ENCODE peak calls at places on chromosome 20, in eight cellular contexts. One of them, this sample, is unnamed.

GRCh38 chr20:46205349-46205748 is 87.2 kb downstream of the CD40 start:
- DNase-seq in IMR-90: no peak
- DNase-seq in endodermal cell: no peak
- DNase-seq in hepatocyte: no peak
- DNase-seq in uterus: no peak
- DNase-seq in heart right ventricle: no peak
- DNase-seq in Peyer's patch: no peak
- DNase-seq in psoas muscle: no peak
- DNase-seq in this sample: no peak

GRCh38 chr20:40766790-40767529 is 77.9 kb upstream of the MAFB start:
- DNase-seq in endodermal cell: peak
- DNase-seq in psoas muscle: no peak
- DNase-seq in heart right ventricle: no peak
- DNase-seq in hepatocyte: no peak
- DNase-seq in uterus: no peak
- DNase-seq in IMR-90: no peak
- DNase-seq in Peyer's patch: no peak
- DNase-seq in this sample: no peak

GRCh38 chr20:31908016-31908415 is 37.6 kb downstream of the TTLL9 start:
- DNase-seq in psoas muscle: no peak
- DNase-seq in uterus: no peak
- DNase-seq in Peyer's patch: no peak
- DNase-seq in IMR-90: no peak
- DNase-seq in hepatocyte: no peak
- DNase-seq in endodermal cell: peak
- DNase-seq in heart right ventricle: no peak
- DNase-seq in this sample: no peak

GRCh38 chr20:10671850-10672578 is 1.8 kb downstream of the JAG1 start:
- DNase-seq in hepatocyte: peak
- DNase-seq in endodermal cell: peak
- DNase-seq in IMR-90: peak
- DNase-seq in Peyer's patch: no peak
- DNase-seq in psoas muscle: peak
- DNase-seq in heart right ventricle: peak
- DNase-seq in uterus: peak
- DNase-seq in this sample: no peak

GRCh38 chr20:46559685-46560440 is 9.4 kb upstream of the OCSTAMP start:
- DNase-seq in hepatocyte: no peak
- DNase-seq in endodermal cell: no peak
- DNase-seq in Peyer's patch: no peak
- DNase-seq in psoas muscle: no peak
- DNase-seq in heart right ventricle: no peak
- DNase-seq in IMR-90: no peak
- DNase-seq in uterus: no peak
- DNase-seq in this sample: no peak

GRCh38 chr20:60381643-60382400 is 423.6 kb downstream of the CDH26 start:
- DNase-seq in Peyer's patch: no peak
- DNase-seq in heart right ventricle: no peak
- DNase-seq in endodermal cell: no peak
- DNase-seq in hepatocyte: no peak
- DNase-seq in uterus: no peak
- DNase-seq in psoas muscle: no peak
- DNase-seq in IMR-90: no peak
- DNase-seq in this sample: peak

GRCh38 chr20:10925767-10926166 is 252.0 kb upstream of the JAG1 start:
- DNase-seq in hepatocyte: no peak
- DNase-seq in uterus: no peak
- DNase-seq in Peyer's patch: no peak
- DNase-seq in psoas muscle: no peak
- DNase-seq in IMR-90: peak
- DNase-seq in heart right ventricle: no peak
- DNase-seq in endodermal cell: no peak
- DNase-seq in this sample: no peak

GRCh38 chr20:11549172-11550117 is 368.2 kb upstream of the BTBD3 start:
- DNase-seq in psoas muscle: no peak
- DNase-seq in hepatocyte: no peak
- DNase-seq in Peyer's patch: no peak
- DNase-seq in endodermal cell: no peak
- DNase-seq in IMR-90: no peak
- DNase-seq in heart right ventricle: no peak
- DNase-seq in uterus: no peak
- DNase-seq in this sample: no peak

GRCh38 chr20:45322952-45323383 is 14.9 kb upstream of the MATN4 start:
- DNase-seq in endodermal cell: no peak
- DNase-seq in IMR-90: peak
- DNase-seq in heart right ventricle: no peak
- DNase-seq in psoas muscle: peak
- DNase-seq in Peyer's patch: peak
- DNase-seq in uterus: no peak
- DNase-seq in hepatocyte: peak
- DNase-seq in this sample: peak

GRCh38 chr20:31542201-31542842 is 28.1 kb downstream of the HM13 start:
- DNase-seq in uterus: no peak
- DNase-seq in Peyer's patch: no peak
- DNase-seq in IMR-90: no peak
- DNase-seq in psoas muscle: no peak
- DNase-seq in hepatocyte: no peak
- DNase-seq in heart right ventricle: no peak
- DNase-seq in endodermal cell: no peak
- DNase-seq in this sample: peak

GRCh38 chr20:24535956-24536730 is 66.7 kb downstream of the SYNDIG1 start:
- DNase-seq in psoas muscle: no peak
- DNase-seq in heart right ventricle: no peak
- DNase-seq in Peyer's patch: no peak
- DNase-seq in IMR-90: no peak
- DNase-seq in uterus: no peak
- DNase-seq in endodermal cell: no peak
- DNase-seq in hepatocyte: no peak
- DNase-seq in this sample: no peak

DNA sequence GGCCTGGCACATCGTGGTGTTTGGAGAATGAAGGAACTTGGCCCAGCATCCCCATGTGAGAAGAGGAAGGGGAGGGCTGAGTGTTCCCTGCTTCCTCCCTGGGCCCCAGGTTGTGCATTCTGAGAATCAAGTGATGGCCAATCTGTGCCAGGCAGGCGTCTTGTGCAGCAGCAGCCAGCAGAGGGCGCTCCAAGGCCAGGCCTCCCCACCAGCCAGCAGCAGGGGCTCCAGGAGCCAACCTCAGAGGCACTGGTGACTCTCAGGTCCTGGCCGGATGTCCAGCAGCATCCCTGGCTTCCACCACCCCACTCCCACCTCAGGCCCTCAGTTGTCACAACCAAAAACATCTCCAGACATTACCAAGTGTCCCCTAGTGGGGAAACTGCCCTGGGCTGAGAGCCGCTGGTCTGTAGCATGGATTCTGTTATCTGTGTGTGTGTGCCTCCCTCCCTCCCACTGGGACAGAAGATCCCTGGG is 192.0 kb downstream of the PREX1 start:
- DNase-seq in uterus: no peak
- DNase-seq in Peyer's patch: peak
- DNase-seq in hepatocyte: peak
- DNase-seq in endodermal cell: peak
- DNase-seq in psoas muscle: peak
- DNase-seq in IMR-90: peak
- DNase-seq in heart right ventricle: peak
- DNase-seq in this sample: no peak
- TF ChIP-seq CTCF in uterus: no peak
- TF ChIP-seq CTCF in Peyer's patch: peak
- TF ChIP-seq CTCF in hepatocyte: peak
- TF ChIP-seq CTCF in endodermal cell: peak
- TF ChIP-seq CTCF in psoas muscle: peak
- TF ChIP-seq CTCF in IMR-90: peak
- TF ChIP-seq CTCF in heart right ventricle: peak
- TF ChIP-seq CTCF in this sample: peak

GRCh38 chr20:63829598-63829942 is 1.5 kb downstream of the ZBTB46 start:
- DNase-seq in IMR-90: no peak
- DNase-seq in Peyer's patch: no peak
- DNase-seq in uterus: no peak
- DNase-seq in endodermal cell: no peak
- DNase-seq in heart right ventricle: no peak
- DNase-seq in psoas muscle: no peak
- DNase-seq in hepatocyte: no peak
- DNase-seq in this sample: no peak

GRCh38 chr20:63828951-63829350 is 2.1 kb downstream of the ZBTB46 start:
- DNase-seq in endodermal cell: no peak
- DNase-seq in uterus: no peak
- DNase-seq in heart right ventricle: no peak
- DNase-seq in Peyer's patch: no peak
- DNase-seq in IMR-90: no peak
- DNase-seq in psoas muscle: no peak
- DNase-seq in hepatocyte: no peak
- DNase-seq in this sample: no peak

GRCh38 chr20:63830821-63831593 is at the start of gene ZBTB46:
- DNase-seq in Peyer's patch: no peak
- DNase-seq in heart right ventricle: peak
- DNase-seq in IMR-90: peak
- DNase-seq in endodermal cell: peak
- DNase-seq in hepatocyte: peak
- DNase-seq in uterus: peak
- DNase-seq in psoas muscle: peak
- DNase-seq in this sample: no peak

GRCh38 chr20:63828545-63828944 is 2.5 kb downstream of the ZBTB46 start:
- DNase-seq in uterus: no peak
- DNase-seq in IMR-90: no peak
- DNase-seq in hepatocyte: no peak
- DNase-seq in Peyer's patch: no peak
- DNase-seq in endodermal cell: no peak
- DNase-seq in psoas muscle: no peak
- DNase-seq in heart right ventricle: no peak
- DNase-seq in this sample: no peak

DNA sequence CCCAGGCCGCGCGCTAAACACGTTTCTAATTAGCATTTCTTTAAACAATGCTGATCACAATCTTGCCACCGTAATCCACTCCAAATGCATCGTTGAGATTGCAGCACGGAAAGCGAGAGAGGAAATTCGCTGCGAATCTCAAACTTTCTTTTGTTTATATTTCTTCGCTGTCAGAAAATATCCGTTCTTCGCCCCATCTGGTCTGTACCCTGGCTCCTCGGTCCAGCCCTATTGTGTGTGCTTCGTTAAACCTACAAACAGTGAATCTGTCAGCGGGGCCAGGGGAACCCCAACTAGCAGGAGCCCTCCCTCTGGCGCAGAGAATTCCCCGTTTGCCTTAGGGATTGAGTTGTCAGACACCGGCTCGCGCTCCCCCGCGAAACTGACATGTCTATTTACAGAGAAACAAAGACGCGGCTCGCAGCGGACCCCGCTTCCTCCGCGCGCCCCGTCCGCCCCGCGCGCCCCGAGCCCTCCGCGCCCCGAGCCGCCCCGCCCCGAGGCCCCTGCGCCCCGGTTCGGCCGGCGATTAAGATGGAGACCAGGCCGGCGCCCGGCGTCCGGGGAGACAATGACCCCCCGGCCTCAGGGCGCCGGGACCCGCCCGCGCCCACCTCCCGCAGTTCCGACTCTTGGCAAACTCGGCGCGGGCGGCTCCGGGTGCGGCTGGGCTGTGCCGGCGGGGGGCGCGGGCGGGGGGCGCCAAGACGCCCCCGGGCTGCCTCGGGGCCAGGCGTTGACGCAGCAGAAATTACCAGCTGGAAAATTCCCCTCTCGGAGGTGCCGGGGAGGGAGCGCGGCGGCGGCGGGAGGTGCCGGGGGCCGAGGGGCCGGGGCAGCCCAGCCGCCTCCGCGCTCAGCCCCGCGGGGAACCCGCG is 882 bp downstream of the ZBTB46 start:
- DNase-seq in hepatocyte: peak
- DNase-seq in heart right ventricle: no peak
- DNase-seq in uterus: peak
- DNase-seq in psoas muscle: no peak
- DNase-seq in IMR-90: peak
- DNase-seq in Peyer's patch: no peak
- DNase-seq in endodermal cell: peak
- DNase-seq in this sample: no peak
- H3K27ac ChIP-seq in hepatocyte: no peak
- H3K27ac ChIP-seq in heart right ventricle: peak
- H3K27ac ChIP-seq in uterus: peak
- H3K27ac ChIP-seq in psoas muscle: peak
- H3K27ac ChIP-seq in IMR-90: peak
- H3K27ac ChIP-seq in Peyer's patch: peak
- H3K27ac ChIP-seq in endodermal cell: no peak
- H3K27ac ChIP-seq in this sample: no peak

GRCh38 chr20:62995898-62996595 is 10.7 kb downstream of the BHLHE23 start:
- DNase-seq in heart right ventricle: peak
- DNase-seq in uterus: no peak
- DNase-seq in IMR-90: no peak
- DNase-seq in psoas muscle: no peak
- DNase-seq in endodermal cell: no peak
- DNase-seq in Peyer's patch: no peak
- DNase-seq in hepatocyte: no peak
- DNase-seq in this sample: no peak
- TF ChIP-seq CTCF in heart right ventricle: no peak
- TF ChIP-seq CTCF in uterus: no peak
- TF ChIP-seq CTCF in IMR-90: no peak
- TF ChIP-seq CTCF in psoas muscle: no peak
- TF ChIP-seq CTCF in endodermal cell: no peak
- TF ChIP-seq CTCF in Peyer's patch: no peak
- TF ChIP-seq CTCF in hepatocyte: no peak
- TF ChIP-seq CTCF in this sample: no peak

GRCh38 chr20:4490595-4491280 is 231.0 kb upstream of the PRND start:
- DNase-seq in Peyer's patch: no peak
- DNase-seq in IMR-90: peak
- DNase-seq in hepatocyte: no peak
- DNase-seq in heart right ventricle: no peak
- DNase-seq in psoas muscle: no peak
- DNase-seq in uterus: no peak
- DNase-seq in endodermal cell: no peak
- DNase-seq in this sample: peak

GRCh38 chr20:4493386-4493785 is 228.3 kb upstream of the PRND start:
- DNase-seq in psoas muscle: no peak
- DNase-seq in IMR-90: no peak
- DNase-seq in uterus: no peak
- DNase-seq in endodermal cell: no peak
- DNase-seq in hepatocyte: no peak
- DNase-seq in Peyer's patch: no peak
- DNase-seq in heart right ventricle: no peak
- DNase-seq in this sample: no peak

GRCh38 chr20:4488407-4489339 is 233.0 kb upstream of the PRND start:
- DNase-seq in IMR-90: peak
- DNase-seq in Peyer's patch: no peak
- DNase-seq in uterus: no peak
- DNase-seq in heart right ventricle: no peak
- DNase-seq in endodermal cell: no peak
- DNase-seq in psoas muscle: no peak
- DNase-seq in hepatocyte: no peak
- DNase-seq in this sample: peak

GRCh38 chr20:4491643-4492042 is 230.1 kb upstream of the PRND start:
- DNase-seq in hepatocyte: no peak
- DNase-seq in IMR-90: no peak
- DNase-seq in psoas muscle: no peak
- DNase-seq in uterus: no peak
- DNase-seq in endodermal cell: no peak
- DNase-seq in heart right ventricle: no peak
- DNase-seq in Peyer's patch: no peak
- DNase-seq in this sample: no peak

DNA sequence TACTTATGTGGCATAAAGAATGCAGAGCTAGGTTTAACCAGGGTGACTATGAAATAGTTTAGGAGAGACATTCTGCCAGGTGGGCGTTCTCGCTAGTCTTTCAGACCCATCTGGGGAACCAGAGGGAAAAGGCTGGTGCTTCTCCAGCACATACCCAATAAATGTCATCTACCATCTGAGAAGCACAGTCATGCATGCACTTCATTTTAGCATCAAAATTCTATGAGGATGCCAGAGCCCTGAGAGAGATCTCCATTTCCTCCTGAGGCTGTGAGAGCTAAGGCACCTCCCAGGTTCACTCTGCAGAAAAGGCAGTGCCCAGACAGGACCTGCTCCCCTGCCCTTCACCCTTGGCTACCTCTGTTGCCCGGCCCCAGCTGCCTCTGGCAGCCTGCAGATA is 231.7 kb upstream of the PRND start:
- DNase-seq in heart right ventricle: no peak
- DNase-seq in Peyer's patch: no peak
- DNase-seq in uterus: no peak
- DNase-seq in IMR-90: no peak
- DNase-seq in hepatocyte: no peak
- DNase-seq in psoas muscle: no peak
- DNase-seq in endodermal cell: no peak
- DNase-seq in this sample: no peak
- H3K27ac ChIP-seq in heart right ventricle: no peak
- H3K27ac ChIP-seq in Peyer's patch: no peak
- H3K27ac ChIP-seq in uterus: no peak
- H3K27ac ChIP-seq in IMR-90: no peak
- H3K27ac ChIP-seq in hepatocyte: no peak
- H3K27ac ChIP-seq in psoas muscle: no peak
- H3K27ac ChIP-seq in endodermal cell: no peak
- H3K27ac ChIP-seq in this sample: no peak

This sample was measured in foreskin keratinocyte.